ENCODE peak calls at places on chromosomes 16 and 17, in six cellular contexts. G, D, F, C, Q and J are unnamed samples.

GRCh38 chr16:67244387-67245188 is 2.7 kb downstream of the FHOD1 start:
- DNase-seq in C (peak; percentile 58), D (peak; percentile 87), F (peak; percentile 94), G (peak; percentile 82), Q (peak; percentile 86), J (peak; percentile 97)

GRCh38 chr16:8575399-8575798 is 14.9 kb downstream of the TMEM114 start:
- DNase-seq in D (no peak), C (no peak), Q (no peak), G (no peak), F (no peak), J (no peak)

GRCh38 chr16:88504489-88505404 is 51.7 kb downstream of the ZFPM1 start:
- DNase-seq in F (no peak), G (no peak), D (no peak), C (no peak), Q (no peak), J (no peak)

GRCh38 chr17:81582341-81582740 is 30.2 kb upstream of the FAAP100 start:
- DNase-seq in C (no peak), G (no peak), D (peak; percentile 76), Q (no peak), F (no peak), J (no peak)

GRCh38 chr16:85592700-85593502 is 20.2 kb upstream of the GSE1 start:
- DNase-seq in Q (no peak), C (no peak), D (peak; percentile 59), G (no peak), F (no peak), J (no peak)

GRCh38 chr16:89319883-89320716 is 102.6 kb downstream of the ZNF778 start:
- DNase-seq in G (peak; percentile 79), C (no peak), D (peak; percentile 85), F (peak; percentile 92), Q (no peak), J (no peak)

GRCh38 chr17:80678621-80679020 is 134.0 kb downstream of the RPTOR start:
- DNase-seq in F (no peak), Q (no peak), G (no peak), C (peak; percentile 42), D (peak; percentile 91), J (peak; percentile 88)

GRCh38 chr17:35052780-35053179 is 10.7 kb downstream of the RFFL start:
- DNase-seq in F (no peak), C (no peak), G (no peak), D (no peak), Q (no peak), J (no peak)

GRCh38 chr17:81551458-81552243 is 502 bp downstream of the FAAP100 start:
- DNase-seq in Q (no peak), F (no peak), C (no peak), G (peak; percentile 46), D (peak; percentile 16), J (no peak)

GRCh38 chr16:10866196-10866976 is 10.6 kb upstream of the CIITA start:
- DNase-seq in G (no peak), C (no peak), Q (no peak), D (no peak), F (no peak), J (no peak)

GRCh38 chr17:3025421-3026124 is 37.8 kb downstream of the OR1D5 start:
- DNase-seq in Q (peak; percentile 40), D (no peak), G (no peak), F (no peak), C (no peak), J (no peak)

GRCh38 chr16:16183562-16183961 is 39.7 kb downstream of the ABCC6 start:
- DNase-seq in D (no peak), F (no peak), Q (no peak), G (no peak), C (no peak), J (no peak)

GRCh38 chr17:42275527-42276358 is 448 bp downstream of the STAT5B start:
- DNase-seq in G (no peak), D (peak; percentile 59), C (no peak), F (no peak), Q (no peak), J (no peak)

GRCh38 chr16:81869326-81869725 is 90.2 kb downstream of the PLCG2 start:
- DNase-seq in D (no peak), F (no peak), G (no peak), C (no peak), Q (no peak), J (no peak)

GRCh38 chr16:11356573-11357331 is 11.5 kb downstream of the RMI2 start:
- DNase-seq in F (no peak), C (no peak), Q (peak; percentile 90), D (peak; percentile 61), G (peak; percentile 58), J (peak; percentile 66)

GRCh38 chr16:68300736-68301459 is 9.8 kb downstream of the SLC7A6OS start:
- DNase-seq in Q (peak; percentile 31), G (no peak), F (no peak), D (no peak), C (no peak), J (no peak)

GRCh38 chr17:49696233-49696761 is 11.5 kb downstream of the SLC35B1 start:
- DNase-seq in C (no peak), D (peak; percentile 17), G (no peak), F (no peak), Q (no peak), J (no peak)

GRCh38 chr17:7003745-7004144 is 7.9 kb downstream of the ALOX12 start:
- DNase-seq in G (no peak), F (no peak), Q (no peak), D (no peak), C (no peak), J (no peak)

GRCh38 chr17:6998855-6999508 is 3.1 kb downstream of the ALOX12 start:
- DNase-seq in Q (no peak), C (no peak), G (no peak), F (no peak), D (no peak), J (no peak)

GRCh38 chr17:7004398-7005253 is 7.8 kb upstream of the RNASEK start:
- DNase-seq in Q (no peak), F (peak; percentile 73), G (peak; percentile 85), D (peak; percentile 54), C (no peak), J (no peak)

GRCh38 chr17:7002288-7003047 is 6.6 kb downstream of the ALOX12 start:
- DNase-seq in C (no peak), G (no peak), F (no peak), D (no peak), Q (no peak), J (no peak)

GRCh38 chr17:7001562-7001961 is 5.7 kb downstream of the ALOX12 start:
- DNase-seq in Q (no peak), D (no peak), C (no peak), G (peak; percentile 65), F (no peak), J (no peak)
- TF ChIP-seq CTCF in Q (peak; percentile 38), D (peak; percentile 49), C (peak; percentile 53), G (peak; percentile 67), F (peak; percentile 70), J (peak; percentile 62)

DNA sequence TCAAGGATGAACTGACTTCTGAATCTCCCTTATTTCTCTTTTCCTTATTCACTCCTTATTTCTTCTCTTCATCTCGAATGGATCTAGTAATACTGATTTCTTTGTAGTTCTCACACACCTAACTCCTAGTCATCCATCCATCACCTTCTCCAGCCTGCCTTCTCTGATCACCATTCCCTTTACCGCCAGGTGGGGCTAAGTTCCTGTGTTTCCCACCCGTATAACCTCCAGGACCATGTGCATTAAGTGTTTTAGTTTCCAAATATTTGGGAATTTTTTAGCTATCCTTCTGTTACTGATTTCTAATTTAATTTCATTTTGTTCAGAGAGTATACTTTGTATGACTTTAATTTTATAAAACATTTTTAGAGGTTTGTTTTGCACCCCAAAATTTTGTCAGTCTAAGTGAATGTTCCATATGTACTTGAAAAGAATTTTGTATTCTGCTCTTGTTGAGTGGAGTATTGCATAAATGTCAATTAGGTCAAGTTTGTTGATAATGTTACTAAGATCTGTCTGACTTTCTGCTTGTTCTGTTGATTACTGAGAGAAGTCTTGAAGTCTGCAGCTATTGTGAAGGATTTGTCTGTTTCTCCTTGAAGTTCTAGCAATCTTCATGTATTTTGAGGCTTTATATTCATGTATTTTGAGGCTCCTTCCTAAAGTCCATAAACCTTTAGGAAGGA is 8.8 kb downstream of the BPTF start:
- DNase-seq in D (no peak), Q (no peak), G (no peak), F (no peak), C (no peak), J (no peak)
- TF ChIP-seq CTCF in D (no peak), Q (no peak), G (no peak), F (no peak), C (no peak), J (no peak)

GRCh38 chr17:66290097-66290722 is 12.2 kb upstream of the PRKCA start:
- DNase-seq in C (no peak), Q (no peak), F (no peak), G (no peak), D (no peak), J (no peak)
- TF ChIP-seq CTCF in C (no peak), Q (peak; percentile 16), F (no peak), G (peak; percentile 41), D (peak; percentile 29), J (no peak)

DNA sequence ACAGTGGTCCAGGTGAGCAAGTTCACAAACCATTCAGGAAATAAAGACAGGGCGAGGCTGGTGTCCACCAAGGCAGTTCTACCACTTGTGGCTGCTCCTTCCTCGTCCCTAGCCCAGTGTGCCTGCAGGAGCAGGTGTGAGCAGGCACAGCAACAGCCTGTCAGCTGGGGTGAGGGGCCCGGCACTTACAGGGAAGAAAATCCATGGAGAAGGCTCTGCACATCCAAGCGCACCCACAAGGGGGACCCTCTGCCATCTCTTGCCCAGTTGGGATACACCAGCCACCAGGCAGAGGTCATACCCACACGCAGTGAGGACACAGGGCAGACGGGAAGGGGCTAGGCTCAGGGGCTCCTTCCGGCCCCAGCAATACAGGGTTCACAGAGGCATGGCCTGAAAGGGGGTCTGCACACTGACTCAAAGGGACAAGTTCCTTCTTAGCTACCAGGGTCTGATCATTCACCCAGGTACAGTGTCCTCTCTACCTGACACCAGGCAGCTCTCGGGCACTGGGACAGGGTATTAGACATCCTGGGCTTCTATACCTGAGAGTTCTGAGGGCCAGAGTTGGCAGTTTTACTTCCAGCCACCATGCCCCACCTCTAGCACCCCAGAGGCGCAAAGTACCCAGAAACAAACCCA is 27.0 kb downstream of the CDIP1 start:
- DNase-seq in C (no peak), Q (no peak), D (peak; percentile 39), F (peak; percentile 64), G (peak; percentile 71), J (no peak)
- TF ChIP-seq CTCF in C (peak; percentile 76), Q (peak; percentile 41), D (peak; percentile 51), F (peak; percentile 70), G (peak; percentile 49), J (peak; percentile 61)